ENCODE peak calls at places on chromosomes 6 and 20, in seven cellular contexts. L is cardiac muscle cell, X is neural crest cell, I is mesothelial cell of epicardium, S is GM10248, A is fibroblast of mammary gland, Z is RWPE1. E is an unnamed sample.

GRCh38 chr6:41159415-41160082 is 3.4 kb downstream of the TREM2 start:
- DNase-seq in L (peak), X (no peak), I (no peak), S (no peak), A (no peak), Z (no peak), E (no peak)

GRCh38 chr6:33128318-33128717 is 52.5 kb downstream of the HLA-DPB1 start:
- DNase-seq in L (no peak), X (no peak), I (no peak), S (peak), A (no peak), Z (no peak), E (no peak)

GRCh38 chr6:118580585-118581419 is 32.7 kb downstream of the PLN start:
- DNase-seq in L (peak), X (peak), I (no peak), S (peak), A (peak), Z (peak), E (peak)

GRCh38 chr20:17449039-17449438 is 82.1 kb downstream of the BFSP1 start:
- DNase-seq in L (no peak), X (no peak), I (no peak), S (no peak), A (no peak), Z (no peak), E (no peak)

GRCh38 chr6:73377225-73377624 is 7.5 kb upstream of the OOEP start:
- DNase-seq in L (no peak), X (no peak), I (no peak), S (no peak), A (no peak), Z (no peak), E (no peak)

GRCh38 chr6:122400121-122400450 is 634 bp downstream of the HSF2 start:
- DNase-seq in L (no peak), X (peak), I (no peak), S (no peak), A (peak), Z (peak), E (peak)

GRCh38 chr20:59771506-59772372 is 161.7 kb downstream of the SYCP2 start:
- DNase-seq in L (no peak), X (no peak), I (no peak), S (no peak), A (no peak), Z (no peak), E (no peak)

GRCh38 chr6:19408331-19408730 is 428.8 kb upstream of the ID4 start:
- DNase-seq in L (peak), X (no peak), I (no peak), S (no peak), A (peak), Z (no peak), E (peak)

GRCh38 chr6:79453558-79454042 is 83.6 kb downstream of the LCA5 start:
- DNase-seq in L (peak), X (no peak), I (no peak), S (no peak), A (peak), Z (peak), E (peak)

GRCh38 chr6:156862711-156863110 is 85.5 kb downstream of the ARID1B start:
- DNase-seq in L (no peak), X (no peak), I (no peak), S (no peak), A (no peak), Z (no peak), E (no peak)

GRCh38 chr6:16544006-16544405 is 217.3 kb downstream of the ATXN1 start:
- DNase-seq in L (peak), X (peak), I (no peak), S (no peak), A (peak), Z (no peak), E (peak)

GRCh38 chr20:12913781-12914443 is 94.9 kb upstream of the SPTLC3 start:
- DNase-seq in L (no peak), X (no peak), I (no peak), S (no peak), A (no peak), Z (no peak), E (no peak)

GRCh38 chr6:161369339-161369738 is 95.5 kb upstream of the AGPAT4 start:
- DNase-seq in L (peak), X (no peak), I (no peak), S (no peak), A (peak), Z (peak), E (peak)

GRCh38 chr6:87277123-87277522 is 45.3 kb upstream of the SMIM8 start:
- DNase-seq in L (peak), X (no peak), I (no peak), S (no peak), A (peak), Z (no peak), E (peak)

GRCh38 chr20:57471496-57472210 is 53.3 kb downstream of the CTCFL start:
- DNase-seq in L (no peak), X (no peak), I (no peak), S (no peak), A (no peak), Z (no peak), E (no peak)

GRCh38 chr20:49171928-49172327 is 16.2 kb downstream of the STAU1 start:
- DNase-seq in L (peak), X (no peak), I (no peak), S (no peak), A (no peak), Z (no peak), E (no peak)

GRCh38 chr20:53829086-53829703 is 235.6 kb upstream of the ZNF217 start:
- DNase-seq in L (peak), X (no peak), I (no peak), S (no peak), A (peak), Z (peak), E (peak)

GRCh38 chr6:120604510-120604909 is 729.8 kb downstream of the TBC1D32 start:
- DNase-seq in L (no peak), X (no peak), I (no peak), S (no peak), A (no peak), Z (no peak), E (peak)

GRCh38 chr6:141482773-141483172 is 650.0 kb upstream of the GJE1 start:
- DNase-seq in L (peak), X (no peak), I (no peak), S (no peak), A (peak), Z (no peak), E (peak)

GRCh38 chr6:113763311-113763766 is 93.8 kb upstream of the MARCKS start:
- DNase-seq in L (no peak), X (no peak), I (no peak), S (no peak), A (peak), Z (peak), E (no peak)

GRCh38 chr20:49610701-49611538 is 43.0 kb upstream of the PTGIS start:
- DNase-seq in L (peak), X (peak), I (peak), S (peak), A (no peak), Z (peak), E (peak)

GRCh38 chr6:387293-387694 is 4.3 kb upstream of the IRF4 start:
- DNase-seq in L (peak), X (no peak), I (no peak), S (no peak), A (peak), Z (no peak), E (no peak)

GRCh38 chr20:58308680-58309527 is 611 bp upstream of the RAB22A start:
- DNase-seq in L (peak), X (peak), I (peak), S (peak), A (peak), Z (peak), E (peak)

GRCh38 chr6:14354919-14355572 is 237.5 kb downstream of the CD83 start:
- DNase-seq in L (peak), X (no peak), I (no peak), S (no peak), A (peak), Z (peak), E (peak)

GRCh38 chr20:35304956-35305355 is 12.7 kb upstream of the FAM83C start:
- DNase-seq in L (no peak), X (no peak), I (no peak), S (no peak), A (no peak), Z (no peak), E (no peak)

GRCh38 chr20:17888044-17888443 is 80.5 kb downstream of the SNX5 start:
- DNase-seq in L (no peak), X (no peak), I (no peak), S (no peak), A (no peak), Z (peak), E (no peak)

GRCh38 chr20:64165866-64166600 is 1.8 kb downstream of the MYT1 start:
- DNase-seq in L (no peak), X (no peak), I (no peak), S (no peak), A (no peak), Z (no peak), E (no peak)

GRCh38 chr6:11275598-11275997 is 43.1 kb upstream of the NEDD9 start:
- DNase-seq in L (no peak), X (no peak), I (no peak), S (peak), A (no peak), Z (no peak), E (no peak)

GRCh38 chr6:27694547-27694874 is 217.7 kb downstream of the OR2B2 start:
- DNase-seq in L (no peak), X (no peak), I (no peak), S (no peak), A (no peak), Z (no peak), E (no peak)

GRCh38 chr20:30168025-30168799 is 1089.3 kb upstream of the DEFB115 start:
- DNase-seq in L (no peak), X (no peak), I (no peak), S (no peak), A (no peak), Z (no peak), E (no peak)

GRCh38 chr20:24694727-24695528 is 225.5 kb downstream of the SYNDIG1 start:
- DNase-seq in L (no peak), X (no peak), I (no peak), S (no peak), A (no peak), Z (no peak), E (no peak)

GRCh38 chr6:106446287-106446885 is 85.9 kb downstream of the CRYBG1 start:
- DNase-seq in L (peak), X (no peak), I (no peak), S (peak), A (peak), Z (peak), E (no peak)
- TF ChIP-seq CTCF in L (peak), X (peak), I (peak), S (peak), A (peak), Z (peak), E (peak)

GRCh38 chr6:5028301-5028700 is 24.5 kb upstream of the RPP40 start:
- DNase-seq in L (no peak), X (no peak), I (no peak), S (no peak), A (no peak), Z (no peak), E (no peak)

GRCh38 chr6:5029609-5030008 is 25.8 kb upstream of the RPP40 start:
- DNase-seq in L (no peak), X (no peak), I (no peak), S (no peak), A (no peak), Z (no peak), E (no peak)

GRCh38 chr6:5028921-5029320 is 25.1 kb upstream of the RPP40 start:
- DNase-seq in L (no peak), X (no peak), I (no peak), S (no peak), A (no peak), Z (no peak), E (no peak)

GRCh38 chr6:5023923-5024322 is 20.1 kb upstream of the RPP40 start:
- DNase-seq in L (no peak), X (no peak), I (no peak), S (no peak), A (no peak), Z (no peak), E (no peak)

GRCh38 chr6:5025911-5026819 is 22.3 kb upstream of the RPP40 start:
- DNase-seq in L (peak), X (peak), I (no peak), S (no peak), A (peak), Z (no peak), E (peak)
- TF ChIP-seq CTCF in L (peak), X (peak), I (no peak), S (no peak), A (no peak), Z (no peak), E (peak)

DNA sequence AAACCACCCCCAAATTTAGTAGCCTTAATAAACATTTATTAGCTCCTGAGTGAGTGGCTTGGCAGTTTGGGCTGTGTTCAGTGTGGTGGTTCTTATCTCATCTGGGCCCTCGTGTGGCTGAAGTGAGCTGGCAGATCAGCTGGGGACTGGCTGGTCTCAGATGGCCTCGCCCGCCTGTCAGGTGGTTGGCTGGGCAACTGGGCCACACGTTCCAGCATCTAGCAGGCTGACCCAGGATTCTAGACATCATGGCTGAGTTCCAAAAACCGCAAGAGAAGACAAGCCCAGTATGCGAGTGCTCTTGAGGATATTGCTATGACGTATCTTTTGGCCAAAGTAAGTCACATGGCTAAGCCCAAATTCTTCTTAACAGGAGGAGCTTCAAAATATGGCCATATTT is 28.9 kb downstream of the EIF2S2 start:
- DNase-seq in L (peak), X (no peak), I (no peak), S (no peak), A (peak), Z (peak), E (peak)
- TF ChIP-seq CTCF in L (peak), X (no peak), I (no peak), S (no peak), A (peak), Z (peak), E (peak)

GRCh38 chr6:44001318-44001868 is 125.9 kb downstream of the MRPL14 start:
- DNase-seq in L (peak), X (no peak), I (no peak), S (peak), A (no peak), Z (no peak), E (no peak)
- TF ChIP-seq CTCF in L (peak), X (peak), I (no peak), S (peak), A (peak), Z (no peak), E (peak)

GRCh38 chr6:5994234-5994998 is 12.3 kb downstream of the NRN1 start:
- DNase-seq in L (no peak), X (no peak), I (no peak), S (no peak), A (no peak), Z (no peak), E (no peak)
- TF ChIP-seq CTCF in L (no peak), X (no peak), I (no peak), S (no peak), A (no peak), Z (no peak), E (no peak)

GRCh38 chr6:136959471-136959891 is 37.4 kb downstream of the SLC35D3 start:
- DNase-seq in L (no peak), X (no peak), I (no peak), S (no peak), A (no peak), Z (no peak), E (no peak)

GRCh38 chr6:136955123-136955522 is 33.0 kb downstream of the SLC35D3 start:
- DNase-seq in L (no peak), X (no peak), I (no peak), S (no peak), A (no peak), Z (no peak), E (no peak)

GRCh38 chr6:136952714-136953260 is 30.7 kb downstream of the SLC35D3 start:
- DNase-seq in L (no peak), X (no peak), I (no peak), S (no peak), A (no peak), Z (no peak), E (no peak)

GRCh38 chr6:136958168-136958567 is 36.1 kb downstream of the SLC35D3 start:
- DNase-seq in L (no peak), X (no peak), I (no peak), S (no peak), A (no peak), Z (no peak), E (no peak)

DNA sequence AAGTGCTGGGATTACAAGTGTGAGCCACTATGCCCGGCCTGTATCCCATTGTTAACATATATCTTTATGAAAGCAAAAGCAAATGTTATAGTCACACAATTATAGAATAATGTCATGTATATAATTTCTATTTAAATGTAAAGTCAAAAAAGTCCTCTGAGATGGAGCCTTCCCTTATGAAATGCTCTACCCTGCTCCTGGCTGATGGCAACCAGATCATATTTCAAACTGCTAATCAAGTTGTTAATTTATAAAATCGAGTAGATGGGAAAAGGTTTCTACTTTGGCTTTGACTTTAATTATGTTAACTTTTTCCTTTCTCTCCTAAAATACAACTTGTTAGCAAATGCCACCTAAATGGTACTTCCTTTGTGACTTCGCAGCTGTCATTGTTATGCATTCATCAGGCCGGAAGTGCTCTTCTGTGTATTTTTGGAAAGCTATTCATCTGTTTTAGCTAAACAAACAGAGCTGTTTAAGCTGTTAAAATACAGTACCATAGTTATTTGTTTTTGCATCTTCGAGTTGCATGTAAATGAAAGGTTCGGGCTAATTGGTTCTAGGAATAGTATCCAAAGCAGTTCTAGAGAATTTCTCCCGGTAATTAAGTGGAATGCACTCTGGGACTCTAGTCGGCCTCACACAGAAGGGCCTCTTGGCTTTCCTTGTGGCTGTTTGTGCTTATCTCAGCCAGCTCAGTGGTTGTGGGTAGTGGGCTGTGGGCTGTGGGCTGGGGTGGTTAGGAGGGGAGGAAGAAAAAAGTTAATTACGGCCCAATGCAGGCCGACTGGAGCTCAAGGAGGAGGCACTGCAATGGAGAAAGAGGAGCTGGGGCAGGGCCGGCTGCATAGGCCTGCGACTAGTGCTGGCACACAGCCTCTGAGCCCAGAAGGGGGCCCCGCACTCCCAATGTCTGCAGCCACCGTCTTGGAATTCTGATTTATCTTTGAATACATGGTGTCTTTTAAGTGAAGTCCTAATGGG is 34.8 kb downstream of the SLC35D3 start:
- DNase-seq in L (no peak), X (no peak), I (no peak), S (no peak), A (no peak), Z (no peak), E (no peak)
- TF ChIP-seq CTCF in L (no peak), X (no peak), I (no peak), S (no peak), A (no peak), Z (no peak), E (peak)

GRCh38 chr6:50816115-50816675 is 2.5 kb upstream of the TFAP2B start:
- DNase-seq in L (peak), X (peak), I (peak), S (peak), A (peak), Z (peak), E (peak)

GRCh38 chr6:50817638-50817950 is 1.1 kb upstream of the TFAP2B start:
- DNase-seq in L (no peak), X (no peak), I (no peak), S (no peak), A (no peak), Z (no peak), E (no peak)

GRCh38 chr6:50818673-50819072 is at the start of gene TFAP2B:
- DNase-seq in L (no peak), X (no peak), I (no peak), S (no peak), A (no peak), Z (no peak), E (no peak)

GRCh38 chr6:50816947-50817637 is 1.6 kb upstream of the TFAP2B start:
- DNase-seq in L (no peak), X (no peak), I (no peak), S (no peak), A (no peak), Z (no peak), E (no peak)

DNA sequence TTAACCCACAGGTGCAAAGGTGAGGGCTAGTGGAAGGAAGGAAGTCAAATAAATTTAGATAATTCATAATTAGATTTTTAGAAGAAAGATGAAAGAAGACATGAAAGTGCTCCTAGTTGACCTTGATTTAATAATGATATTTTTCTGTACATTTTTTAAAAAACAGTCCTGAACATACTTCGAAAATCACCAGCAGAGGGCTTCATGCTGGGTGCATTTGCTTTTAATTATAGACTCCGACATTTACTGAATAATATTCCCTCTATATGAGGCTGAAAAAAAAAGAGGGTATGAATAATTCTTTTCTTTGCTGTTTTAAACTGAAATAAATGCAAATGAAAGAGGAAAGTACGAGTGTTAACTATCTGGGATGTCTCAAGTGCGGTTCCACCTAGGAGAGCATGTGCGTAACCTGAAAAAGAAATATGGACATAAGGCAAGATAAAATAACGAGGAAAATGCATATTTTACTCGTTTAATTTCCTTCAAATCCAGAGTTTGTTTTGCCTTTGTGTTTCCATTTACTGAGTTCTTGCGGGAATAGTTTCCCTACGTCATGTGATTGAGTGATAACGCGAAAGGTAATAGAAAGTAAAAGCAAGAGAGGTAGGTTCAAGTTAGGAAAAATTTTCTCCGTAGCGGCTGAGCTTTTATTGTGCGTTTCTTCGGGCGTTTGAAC is 3.1 kb upstream of the TFAP2B start:
- DNase-seq in L (peak), X (no peak), I (no peak), S (no peak), A (peak), Z (peak), E (peak)
- TF ChIP-seq CTCF in L (peak), X (peak), I (no peak), S (peak), A (peak), Z (no peak), E (peak)